ENCODE peak calls at places on chromosomes 1 and 21, in nine cellular contexts. C is epithelial cell of esophagus; Q is GM13977; W is hypothalamus; V is NCI-H2171; F is CD4-positive, alpha-beta T cell; B is neural crest cell; I is kidney tubule cell; T is progenitor cell of endocrine pancreas. R is an unnamed sample.

GRCh38 chr1:19799877-19800804 is at the start of gene TMCO4:
- DNase-seq in B (peak), F (peak), I (peak), W (peak), Q (peak), C (peak), T (peak), V (no peak), R (peak)

GRCh38 chr21:37145635-37146111 is 72.6 kb downstream of the TTC3 start:
- DNase-seq in V (no peak), C (peak), F (no peak), W (no peak), B (no peak), T (no peak), Q (no peak), I (peak), R (no peak)

GRCh38 chr1:235883261-235883927 is 16.7 kb upstream of the LYST start:
- DNase-seq in Q (no peak), F (no peak), C (peak), T (no peak), W (peak), B (no peak), I (peak), V (peak), R (no peak)

GRCh38 chr1:29332204-29332603 is 95.9 kb downstream of the PTPRU start:
- DNase-seq in V (no peak), Q (no peak), I (peak), C (peak), F (no peak), W (no peak), T (no peak), B (peak), R (peak)

GRCh38 chr1:230825061-230825803 is 43.1 kb downstream of the C1orf198 start:
- DNase-seq in C (peak), F (no peak), I (peak), T (no peak), B (no peak), V (peak), W (no peak), Q (no peak), R (peak)

GRCh38 chr1:29197590-29197924 is 15.9 kb upstream of the SRSF4 start:
- DNase-seq in V (peak), F (peak), B (no peak), T (no peak), I (peak), W (no peak), C (peak), Q (no peak), R (peak)

GRCh38 chr21:35737899-35738341 is 322.4 kb downstream of the SETD4 start:
- DNase-seq in I (peak), V (no peak), B (no peak), F (no peak), T (no peak), W (peak), C (no peak), Q (no peak), R (no peak)

GRCh38 chr1:24294757-24295371 is 24.3 kb upstream of the GRHL3 start:
- DNase-seq in V (no peak), Q (no peak), W (no peak), I (peak), B (no peak), T (no peak), C (peak), F (no peak), R (no peak)

GRCh38 chr1:240854367-240854766 is 242.4 kb upstream of the GREM2 start:
- DNase-seq in F (no peak), C (peak), V (no peak), Q (no peak), W (no peak), T (no peak), B (no peak), I (no peak), R (no peak)

GRCh38 chr1:50126962-50127715 is 18.4 kb downstream of the ELAVL4 start:
- DNase-seq in W (no peak), I (peak), F (no peak), T (no peak), V (no peak), B (no peak), Q (no peak), C (no peak), R (no peak)

GRCh38 chr21:41715649-41716321 is 51.1 kb downstream of the RIPK4 start:
- DNase-seq in C (peak), F (no peak), Q (no peak), T (peak), W (no peak), B (no peak), V (no peak), I (peak), R (peak)

GRCh38 chr1:151574575-151575529 is 34.7 kb downstream of the TUFT1 start:
- DNase-seq in B (no peak), F (no peak), C (peak), W (no peak), T (no peak), I (peak), V (no peak), Q (no peak), R (no peak)

GRCh38 chr1:8362701-8363101 is 44.8 kb downstream of the SLC45A1 start:
- DNase-seq in Q (no peak), V (no peak), I (no peak), T (no peak), C (no peak), F (no peak), B (no peak), W (no peak), R (no peak)

GRCh38 chr1:42730988-42731387 is 9.0 kb downstream of the CLDN19 start:
- DNase-seq in V (no peak), C (peak), Q (no peak), T (no peak), W (no peak), B (no peak), F (no peak), I (peak), R (no peak)

GRCh38 chr1:150559627-150560010 is 10.4 kb downstream of the ADAMTSL4 start:
- DNase-seq in V (no peak), I (no peak), W (no peak), F (no peak), B (no peak), Q (no peak), T (no peak), C (no peak), R (no peak)

GRCh38 chr21:46627726-46628125 is 7.7 kb upstream of the PRMT2 start:
- DNase-seq in I (no peak), C (peak), W (no peak), V (no peak), Q (no peak), B (no peak), F (no peak), T (no peak), R (no peak)

GRCh38 chr1:196295766-196296165 is 312.5 kb downstream of the KCNT2 start:
- DNase-seq in T (no peak), F (no peak), B (no peak), I (no peak), V (no peak), W (no peak), Q (no peak), C (peak), R (no peak)

GRCh38 chr1:197399691-197400521 is 131.9 kb downstream of the CRB1 start:
- DNase-seq in F (no peak), B (no peak), I (peak), T (no peak), W (no peak), V (peak), Q (peak), C (peak), R (peak)

GRCh38 chr1:118075116-118075515 is 109.9 kb downstream of the SPAG17 start:
- DNase-seq in C (peak), I (peak), V (no peak), W (no peak), Q (no peak), F (no peak), T (no peak), B (no peak), R (no peak)

GRCh38 chr1:95006681-95007080 is 66.1 kb downstream of the ALG14 start:
- DNase-seq in C (no peak), T (no peak), W (no peak), Q (no peak), V (peak), F (no peak), B (no peak), I (no peak), R (no peak)

R was measured in HuH-7.5.